ENCODE peak calls at places on chromosomes 4 and X, in four cellular contexts. A, G, Y and P are unnamed samples.

GRCh38 chr4:124288706-124289486 is 423.6 kb downstream of the ANKRD50 start:
- DNase-seq in A (no peak), G (no peak), Y (no peak), P (no peak)

GRCh38 chr4:138650917-138651564 is 364.5 kb upstream of the NOCT start:
- DNase-seq in A (no peak), G (no peak), Y (no peak), P (no peak)

GRCh38 chr4:17981063-17981462 is 40.5 kb downstream of the LCORL start:
- DNase-seq in A (no peak), G (no peak), Y (no peak), P (no peak)

GRCh38 chr4:113467581-113467980 is 294.0 kb downstream of the CAMK2D start:
- DNase-seq in A (no peak), G (no peak), Y (no peak), P (no peak)

GRCh38 chrX:76148011-76148665 is 24.7 kb upstream of the PBDC1 start:
- DNase-seq in A (no peak), G (peak), Y (peak), P (no peak)

GRCh38 chrX:150694738-150695410 is 1.7 kb downstream of the MTMR1 start:
- DNase-seq in A (peak), G (no peak), Y (no peak), P (peak)

GRCh38 chr4:7004331-7004730 is 38.8 kb upstream of the TADA2B start:
- DNase-seq in A (no peak), G (no peak), Y (no peak), P (no peak)

GRCh38 chr4:15653864-15654391 is 1.2 kb downstream of the FBXL5 start:
- DNase-seq in A (peak), G (no peak), Y (peak), P (no peak)

GRCh38 chrX:38247051-38247450 is 26.4 kb upstream of the SRPX start:
- DNase-seq in A (no peak), G (no peak), Y (no peak), P (no peak)

GRCh38 chrX:101803451-101803850 is 128.4 kb downstream of the ZMAT1 start:
- DNase-seq in A (no peak), G (no peak), Y (no peak), P (no peak)

GRCh38 chrX:13064599-13065143 is 20.3 kb upstream of the FAM9C start:
- DNase-seq in A (no peak), G (no peak), Y (no peak), P (no peak)

GRCh38 chr4:33218238-33218637 is 2498.1 kb downstream of the PCDH7 start:
- DNase-seq in A (no peak), G (no peak), Y (no peak), P (no peak)

GRCh38 chr4:174631901-174632758 is 109.8 kb upstream of the HPGD start:
- DNase-seq in A (peak), G (no peak), Y (peak), P (peak)

GRCh38 chrX:103329991-103330390 is at the start of gene TCEAL7:
- DNase-seq in A (no peak), G (no peak), Y (no peak), P (no peak)

GRCh38 chr4:61202638-61203495 is 2.7 kb downstream of the ADGRL3 start:
- DNase-seq in A (no peak), G (no peak), Y (no peak), P (peak)

GRCh38 chrX:132638313-132638712 is 149.5 kb upstream of the MBNL3 start:
- DNase-seq in A (no peak), G (no peak), Y (no peak), P (no peak)

GRCh38 chr4:1339489-1339888 is 7.5 kb upstream of the UVSSA start:
- DNase-seq in A (no peak), G (no peak), Y (no peak), P (no peak)

GRCh38 chr4:92969650-92970370 is 666.0 kb downstream of the GRID2 start:
- DNase-seq in A (no peak), G (no peak), Y (peak), P (no peak)

GRCh38 chrX:18464500-18464899 is 39.1 kb downstream of the CDKL5 start:
- DNase-seq in A (no peak), G (no peak), Y (peak), P (no peak)

GRCh38 chr4:6445403-6446129 is 26.8 kb downstream of the PPP2R2C start:
- DNase-seq in A (no peak), G (no peak), Y (no peak), P (no peak)

GRCh38 chr4:100977746-100978397 is 369.5 kb downstream of the PPP3CA start:
- DNase-seq in A (no peak), G (no peak), Y (no peak), P (no peak)

GRCh38 chr4:87913871-87914270 is 61.6 kb upstream of the SPP1 start:
- DNase-seq in A (no peak), G (no peak), Y (no peak), P (no peak)

GRCh38 chr4:181957088-181957487 is 286.1 kb upstream of the TENM3 start:
- DNase-seq in A (no peak), G (no peak), Y (no peak), P (no peak)

GRCh38 chr4:7793186-7793585 is 146.5 kb downstream of the AFAP1 start:
- DNase-seq in A (no peak), G (no peak), Y (no peak), P (no peak)

GRCh38 chr4:57013529-57014120 is 34.9 kb downstream of the POLR2B start:
- DNase-seq in A (no peak), G (no peak), Y (no peak), P (no peak)

GRCh38 chr4:152590179-152591031 is 54.5 kb upstream of the FBXW7 start:
- DNase-seq in A (no peak), G (no peak), Y (no peak), P (peak)

GRCh38 chr4:25107827-25108516 is 52.3 kb downstream of the SEPSECS start:
- DNase-seq in A (no peak), G (no peak), Y (peak), P (no peak)

GRCh38 chrX:24782011-24782410 is 88.3 kb downstream of the POLA1 start:
- DNase-seq in A (no peak), G (no peak), Y (no peak), P (no peak)

GRCh38 chrX:24774650-24775049 is 80.9 kb downstream of the POLA1 start:
- DNase-seq in A (no peak), G (no peak), Y (no peak), P (no peak)

GRCh38 chrX:24775891-24776290 is 82.2 kb downstream of the POLA1 start:
- DNase-seq in A (no peak), G (no peak), Y (peak), P (no peak)

DNA sequence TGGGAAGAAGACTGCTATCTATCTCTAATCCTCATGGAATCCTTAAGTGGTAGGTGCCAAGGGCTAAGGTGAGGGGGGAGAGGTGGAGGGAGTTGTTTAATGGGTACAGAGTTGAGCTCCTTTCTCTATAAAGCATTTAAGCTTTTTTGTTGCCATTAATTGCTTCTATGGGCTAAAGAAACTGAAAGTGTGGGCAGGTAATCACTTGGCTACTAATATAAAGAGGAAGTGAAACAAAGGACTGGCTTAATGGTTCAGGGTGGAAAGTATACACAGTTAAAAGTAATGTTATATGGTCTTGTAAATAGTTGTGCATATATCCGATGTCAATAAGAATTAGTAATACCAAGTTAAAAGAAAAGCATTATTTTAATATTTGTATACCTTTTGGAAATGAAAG is 83.9 kb downstream of the POLA1 start:
- DNase-seq in A (no peak), G (peak), Y (no peak), P (no peak)
- TF ChIP-seq TARDBP in A (no peak), G (no peak), Y (no peak), P (no peak)

DNA sequence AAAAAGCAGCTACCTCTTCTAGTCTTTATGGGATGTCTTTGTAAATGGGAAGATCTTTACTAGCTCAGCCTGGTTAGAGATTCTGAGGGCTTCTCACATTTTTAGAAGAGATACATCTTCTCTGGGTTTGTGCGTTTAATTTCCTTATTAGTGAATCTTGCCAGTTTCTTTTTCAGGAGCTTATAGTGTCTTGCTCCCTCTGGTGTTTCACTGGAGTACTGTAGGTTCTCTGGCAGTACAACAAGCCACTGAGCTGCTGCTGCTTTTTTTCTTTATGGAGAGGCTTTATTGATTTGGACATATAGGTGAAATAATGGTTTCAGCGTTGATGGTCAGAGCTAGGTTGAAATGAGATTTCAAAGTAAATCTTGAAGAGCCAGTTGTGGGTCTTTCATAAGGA is 82.9 kb downstream of the LAS1L start:
- DNase-seq in A (peak), G (no peak), Y (peak), P (peak)
- TF ChIP-seq TARDBP in A (no peak), G (no peak), Y (no peak), P (no peak)

DNA sequence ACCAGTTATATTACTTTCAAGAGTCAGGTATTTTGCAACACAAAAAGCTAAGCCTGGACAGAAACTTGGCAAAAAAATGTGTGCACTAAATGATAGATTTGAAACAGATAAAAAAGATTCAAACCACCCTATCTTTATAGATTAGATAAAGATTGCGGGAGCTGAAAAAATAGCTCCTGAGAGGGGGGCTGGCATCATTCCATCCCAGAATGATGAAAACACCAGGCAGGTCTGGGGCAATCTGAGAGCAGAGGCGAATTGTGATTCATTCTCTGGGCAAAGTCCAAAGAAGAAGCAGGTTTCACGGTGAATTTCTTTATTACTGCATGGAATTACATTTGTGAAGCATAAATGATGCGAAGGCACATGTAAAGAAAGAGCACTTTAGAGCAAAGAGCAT is 168.5 kb upstream of the DMD start:
- DNase-seq in A (no peak), G (no peak), Y (no peak), P (no peak)
- TF ChIP-seq TARDBP in A (no peak), G (no peak), Y (no peak), P (no peak)

GRCh38 chrX:123673813-123674212 is 59.0 kb downstream of the THOC2 start:
- DNase-seq in A (no peak), G (no peak), Y (no peak), P (no peak)

GRCh38 chrX:123675154-123675553 is 57.7 kb downstream of the THOC2 start:
- DNase-seq in A (no peak), G (no peak), Y (no peak), P (no peak)
- TF ChIP-seq TARDBP in A (no peak), G (no peak), Y (no peak), P (no peak)

GRCh38 chr4:118221193-118221800 is 131.5 kb downstream of the PRSS12 start:
- DNase-seq in A (no peak), G (no peak), Y (no peak), P (no peak)
- TF ChIP-seq TARDBP in A (no peak), G (no peak), Y (no peak), P (no peak)

DNA sequence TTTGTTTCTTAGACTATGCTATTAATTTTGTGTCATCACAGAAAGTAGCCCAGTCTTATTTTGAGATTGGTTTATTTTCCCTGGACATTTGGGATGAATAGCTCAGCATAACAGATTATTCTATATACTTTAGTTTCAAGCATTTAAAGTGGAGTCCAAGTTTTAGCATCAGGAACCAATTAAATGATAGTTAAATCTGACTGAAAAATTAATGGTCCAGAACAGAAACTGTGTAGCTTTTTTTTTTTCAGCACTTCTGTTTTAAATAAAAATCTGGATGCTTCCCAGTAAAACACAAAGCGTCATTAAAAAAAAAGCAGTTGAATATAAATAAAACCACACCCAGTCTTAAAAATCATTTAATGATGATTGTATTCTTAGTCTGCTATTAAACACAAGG is 59.4 kb upstream of the PITX2 start:
- DNase-seq in A (no peak), G (no peak), Y (no peak), P (no peak)
- TF ChIP-seq TARDBP in A (no peak), G (no peak), Y (no peak), P (no peak)

DNA sequence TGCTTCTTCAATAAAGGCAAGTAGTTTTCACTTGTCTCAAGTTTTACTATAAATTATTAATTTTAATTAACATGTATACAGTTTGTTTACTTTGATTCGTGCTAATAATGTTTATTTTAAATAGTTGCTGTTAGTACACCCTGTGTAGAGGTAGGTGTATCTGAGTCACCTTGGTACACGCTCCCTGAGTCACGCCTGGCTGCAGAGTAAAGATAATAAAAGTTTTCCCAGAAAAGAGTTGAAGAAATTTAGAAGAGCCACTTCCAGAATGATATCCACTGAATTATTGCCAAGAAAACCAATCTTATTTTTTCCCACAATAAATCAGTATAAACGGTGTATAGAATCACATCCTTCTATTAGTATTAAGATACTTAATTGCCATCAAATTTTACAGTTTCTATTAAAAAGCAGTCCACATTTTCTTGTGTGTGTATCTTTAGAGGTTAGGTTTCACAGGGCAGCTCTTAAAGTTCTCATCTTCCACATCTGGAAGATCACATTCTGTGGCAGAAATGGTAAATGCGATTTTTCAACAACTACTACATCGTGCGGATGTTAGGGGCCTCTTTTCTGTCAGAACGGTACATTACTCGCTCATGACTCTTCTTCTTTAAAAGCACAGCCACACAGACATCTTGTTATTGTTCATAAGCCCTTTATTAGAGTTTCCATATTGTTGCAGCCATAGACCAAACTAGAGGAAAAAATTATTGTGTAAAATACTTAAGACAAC is 55.4 kb downstream of the HADH start:
- DNase-seq in A (peak), G (no peak), Y (no peak), P (no peak)
- TF ChIP-seq TARDBP in A (no peak), G (no peak), Y (no peak), P (no peak)

GRCh38 chr4:144565558-144566195 is 80.3 kb upstream of the HHIP start:
- DNase-seq in A (no peak), G (no peak), Y (no peak), P (no peak)

GRCh38 chr4:144562019-144562740 is 83.8 kb upstream of the HHIP start:
- DNase-seq in A (no peak), G (no peak), Y (no peak), P (no peak)

GRCh38 chr4:144564358-144564757 is 81.6 kb upstream of the HHIP start:
- DNase-seq in A (no peak), G (no peak), Y (no peak), P (no peak)
- TF ChIP-seq TARDBP in A (no peak), G (no peak), Y (no peak), P (no peak)